ENCODE peak calls at places on chromosomes 7 and 10, in seven cellular contexts. One of them, this sample, is unnamed.

GRCh38 chr10:59536151-59536550 is 173.5 kb downstream of the SLC16A9 start:
- DNase-seq in SJSA1: no peak
- DNase-seq in fibroblast of lung: peak; percentile 95
- DNase-seq in psoas muscle: no peak
- DNase-seq in tibial nerve: no peak
- DNase-seq in A549: no peak
- DNase-seq in CD4-positive, alpha-beta T cell: no peak
- DNase-seq in this sample: no peak

GRCh38 chr7:4015371-4015770 is 666.7 kb upstream of the FOXK1 start:
- DNase-seq in SJSA1: no peak
- DNase-seq in fibroblast of lung: no peak
- DNase-seq in psoas muscle: no peak
- DNase-seq in tibial nerve: no peak
- DNase-seq in A549: no peak
- DNase-seq in CD4-positive, alpha-beta T cell: no peak
- DNase-seq in this sample: no peak

GRCh38 chr7:77529279-77529678 is 7.8 kb upstream of the PTPN12 start:
- DNase-seq in SJSA1: no peak
- DNase-seq in fibroblast of lung: no peak
- DNase-seq in psoas muscle: no peak
- DNase-seq in tibial nerve: no peak
- DNase-seq in A549: no peak
- DNase-seq in CD4-positive, alpha-beta T cell: no peak
- DNase-seq in this sample: no peak

GRCh38 chr10:114095676-114096331 is 52.1 kb downstream of the ADRB1 start:
- DNase-seq in SJSA1: no peak
- DNase-seq in fibroblast of lung: no peak
- DNase-seq in psoas muscle: no peak
- DNase-seq in tibial nerve: no peak
- DNase-seq in A549: no peak
- DNase-seq in CD4-positive, alpha-beta T cell: no peak
- DNase-seq in this sample: no peak

GRCh38 chr7:140342732-140343514 is 55.4 kb downstream of the SLC37A3 start:
- DNase-seq in SJSA1: no peak
- DNase-seq in fibroblast of lung: peak; percentile 32
- DNase-seq in psoas muscle: no peak
- DNase-seq in tibial nerve: no peak
- DNase-seq in A549: peak; percentile 16
- DNase-seq in CD4-positive, alpha-beta T cell: no peak
- DNase-seq in this sample: no peak

GRCh38 chr7:80825499-80825898 is 93.4 kb downstream of the SEMA3C start:
- DNase-seq in SJSA1: no peak
- DNase-seq in fibroblast of lung: no peak
- DNase-seq in psoas muscle: no peak
- DNase-seq in tibial nerve: no peak
- DNase-seq in A549: no peak
- DNase-seq in CD4-positive, alpha-beta T cell: no peak
- DNase-seq in this sample: no peak

GRCh38 chr7:90210925-90211324 is 615 bp upstream of the STEAP2 start:
- DNase-seq in SJSA1: no peak
- DNase-seq in fibroblast of lung: no peak
- DNase-seq in psoas muscle: no peak
- DNase-seq in tibial nerve: no peak
- DNase-seq in A549: no peak
- DNase-seq in CD4-positive, alpha-beta T cell: no peak
- DNase-seq in this sample: no peak

GRCh38 chr10:88707429-88708110 is 1.5 kb downstream of the LIPK start:
- DNase-seq in SJSA1: no peak
- DNase-seq in fibroblast of lung: peak; percentile 60
- DNase-seq in psoas muscle: no peak
- DNase-seq in tibial nerve: no peak
- DNase-seq in A549: no peak
- DNase-seq in CD4-positive, alpha-beta T cell: no peak
- DNase-seq in this sample: no peak

GRCh38 chr10:130045091-130045652 is 65.5 kb downstream of the C10orf143 start:
- DNase-seq in SJSA1: no peak
- DNase-seq in fibroblast of lung: no peak
- DNase-seq in psoas muscle: no peak
- DNase-seq in tibial nerve: no peak
- DNase-seq in A549: no peak
- DNase-seq in CD4-positive, alpha-beta T cell: no peak
- DNase-seq in this sample: no peak

GRCh38 chr10:46272863-46273415 is 13.9 kb upstream of the ANTXRL start:
- DNase-seq in SJSA1: peak; percentile 31
- DNase-seq in fibroblast of lung: no peak
- DNase-seq in psoas muscle: no peak
- DNase-seq in tibial nerve: no peak
- DNase-seq in A549: no peak
- DNase-seq in CD4-positive, alpha-beta T cell: no peak
- DNase-seq in this sample: no peak

GRCh38 chr7:67392596-67393438 is 396.2 kb downstream of the TYW1 start:
- DNase-seq in SJSA1: no peak
- DNase-seq in fibroblast of lung: no peak
- DNase-seq in psoas muscle: no peak
- DNase-seq in tibial nerve: no peak
- DNase-seq in A549: no peak
- DNase-seq in CD4-positive, alpha-beta T cell: no peak
- DNase-seq in this sample: no peak

GRCh38 chr10:9605231-9605630 is 1412.4 kb upstream of the CELF2 start:
- DNase-seq in SJSA1: no peak
- DNase-seq in fibroblast of lung: no peak
- DNase-seq in psoas muscle: no peak
- DNase-seq in tibial nerve: no peak
- DNase-seq in A549: no peak
- DNase-seq in CD4-positive, alpha-beta T cell: no peak
- DNase-seq in this sample: no peak

GRCh38 chr7:102978280-102978679 is 65.5 kb downstream of the LRRC17 start:
- DNase-seq in SJSA1: no peak
- DNase-seq in fibroblast of lung: peak; percentile 58
- DNase-seq in psoas muscle: no peak
- DNase-seq in tibial nerve: no peak
- DNase-seq in A549: peak; percentile 25
- DNase-seq in CD4-positive, alpha-beta T cell: no peak
- DNase-seq in this sample: no peak

GRCh38 chr7:76060842-76061241 is 12.9 kb downstream of the MDH2 start:
- DNase-seq in SJSA1: no peak
- DNase-seq in fibroblast of lung: no peak
- DNase-seq in psoas muscle: peak; percentile 86
- DNase-seq in tibial nerve: peak; percentile 51
- DNase-seq in A549: no peak
- DNase-seq in CD4-positive, alpha-beta T cell: no peak
- DNase-seq in this sample: no peak

GRCh38 chr10:46028584-46029570 is 1.5 kb downstream of the NCOA4 start:
- DNase-seq in SJSA1: no peak
- DNase-seq in fibroblast of lung: peak; percentile 82
- DNase-seq in psoas muscle: no peak
- DNase-seq in tibial nerve: no peak
- DNase-seq in A549: peak; percentile 66
- DNase-seq in CD4-positive, alpha-beta T cell: no peak
- DNase-seq in this sample: no peak

GRCh38 chr7:134730359-134730758 is 49.1 kb upstream of the CALD1 start:
- DNase-seq in SJSA1: no peak
- DNase-seq in fibroblast of lung: peak; percentile 75
- DNase-seq in psoas muscle: no peak
- DNase-seq in tibial nerve: no peak
- DNase-seq in A549: no peak
- DNase-seq in CD4-positive, alpha-beta T cell: no peak
- DNase-seq in this sample: no peak

GRCh38 chr10:79947083-79947415 is 1.9 kb downstream of the SFTPD start:
- DNase-seq in SJSA1: no peak
- DNase-seq in fibroblast of lung: no peak
- DNase-seq in psoas muscle: no peak
- DNase-seq in tibial nerve: no peak
- DNase-seq in A549: no peak
- DNase-seq in CD4-positive, alpha-beta T cell: no peak
- DNase-seq in this sample: no peak

GRCh38 chr10:100043344-100043743 is 33.6 kb upstream of the DNMBP start:
- DNase-seq in SJSA1: no peak
- DNase-seq in fibroblast of lung: no peak
- DNase-seq in psoas muscle: no peak
- DNase-seq in tibial nerve: no peak
- DNase-seq in A549: no peak
- DNase-seq in CD4-positive, alpha-beta T cell: no peak
- DNase-seq in this sample: no peak

GRCh38 chr7:50341709-50342108 is 37.2 kb downstream of the IKZF1 start:
- DNase-seq in SJSA1: no peak
- DNase-seq in fibroblast of lung: no peak
- DNase-seq in psoas muscle: no peak
- DNase-seq in tibial nerve: no peak
- DNase-seq in A549: no peak
- DNase-seq in CD4-positive, alpha-beta T cell: no peak
- DNase-seq in this sample: no peak
- H3K27ac ChIP-seq in SJSA1: no peak overlapping the region
- H3K27ac ChIP-seq in fibroblast of lung: no peak overlapping the region
- H3K27ac ChIP-seq in psoas muscle: no peak overlapping the region
- H3K27ac ChIP-seq in tibial nerve: no peak overlapping the region
- H3K27ac ChIP-seq in A549: no peak overlapping the region
- H3K27ac ChIP-seq in CD4-positive, alpha-beta T cell: peak overlapping the region; percentile 78
- H3K27ac ChIP-seq in this sample: no peak overlapping the region

GRCh38 chr10:6103591-6103990 is 14.8 kb downstream of the RBM17 start:
- DNase-seq in SJSA1: no peak
- DNase-seq in fibroblast of lung: no peak
- DNase-seq in psoas muscle: no peak
- DNase-seq in tibial nerve: no peak
- DNase-seq in A549: no peak
- DNase-seq in CD4-positive, alpha-beta T cell: no peak
- DNase-seq in this sample: no peak
- H3K27ac ChIP-seq in SJSA1: no peak overlapping the region
- H3K27ac ChIP-seq in fibroblast of lung: no peak overlapping the region
- H3K27ac ChIP-seq in psoas muscle: no peak overlapping the region
- H3K27ac ChIP-seq in tibial nerve: no peak overlapping the region
- H3K27ac ChIP-seq in A549: no peak overlapping the region
- H3K27ac ChIP-seq in CD4-positive, alpha-beta T cell: no peak overlapping the region
- H3K27ac ChIP-seq in this sample: no peak overlapping the region

DNA sequence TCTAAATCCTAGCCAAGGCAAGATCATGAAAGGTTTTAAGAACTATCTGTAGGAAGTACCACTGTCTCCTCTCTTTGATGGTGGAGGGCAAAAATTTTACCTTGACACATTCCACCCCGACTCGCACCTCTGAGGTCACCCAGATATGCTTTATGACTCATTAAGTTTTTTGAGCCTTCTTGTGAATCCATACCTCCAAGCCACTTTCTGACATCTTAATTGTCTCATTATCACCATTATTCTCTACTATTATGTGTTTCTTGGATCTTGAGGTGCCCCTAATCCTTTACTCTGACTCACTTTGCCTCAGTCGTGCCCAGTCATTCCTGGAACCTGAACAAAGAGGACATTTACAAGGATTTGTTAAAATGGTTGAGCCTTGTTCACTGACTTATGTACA is 146.6 kb downstream of the RAPGEF5 start:
- DNase-seq in SJSA1: no peak
- DNase-seq in fibroblast of lung: no peak
- DNase-seq in psoas muscle: no peak
- DNase-seq in tibial nerve: no peak
- DNase-seq in A549: no peak
- DNase-seq in CD4-positive, alpha-beta T cell: no peak
- DNase-seq in this sample: no peak
- H3K27ac ChIP-seq in SJSA1: no peak overlapping the region
- H3K27ac ChIP-seq in fibroblast of lung: no peak overlapping the region
- H3K27ac ChIP-seq in psoas muscle: no peak overlapping the region
- H3K27ac ChIP-seq in tibial nerve: peak overlapping the region; percentile 20
- H3K27ac ChIP-seq in A549: no peak overlapping the region
- H3K27ac ChIP-seq in CD4-positive, alpha-beta T cell: no peak overlapping the region
- H3K27ac ChIP-seq in this sample: no peak overlapping the region

GRCh38 chr7:6387734-6388294 is 59.9 kb downstream of the DAGLB start:
- DNase-seq in SJSA1: no peak
- DNase-seq in fibroblast of lung: no peak
- DNase-seq in psoas muscle: no peak
- DNase-seq in tibial nerve: no peak
- DNase-seq in A549: no peak
- DNase-seq in CD4-positive, alpha-beta T cell: no peak
- DNase-seq in this sample: no peak
- H3K27ac ChIP-seq in SJSA1: no peak overlapping the region
- H3K27ac ChIP-seq in fibroblast of lung: no peak overlapping the region
- H3K27ac ChIP-seq in psoas muscle: no peak overlapping the region
- H3K27ac ChIP-seq in tibial nerve: no peak overlapping the region
- H3K27ac ChIP-seq in A549: peak overlapping the region; percentile 44
- H3K27ac ChIP-seq in CD4-positive, alpha-beta T cell: no peak overlapping the region
- H3K27ac ChIP-seq in this sample: no peak overlapping the region

DNA sequence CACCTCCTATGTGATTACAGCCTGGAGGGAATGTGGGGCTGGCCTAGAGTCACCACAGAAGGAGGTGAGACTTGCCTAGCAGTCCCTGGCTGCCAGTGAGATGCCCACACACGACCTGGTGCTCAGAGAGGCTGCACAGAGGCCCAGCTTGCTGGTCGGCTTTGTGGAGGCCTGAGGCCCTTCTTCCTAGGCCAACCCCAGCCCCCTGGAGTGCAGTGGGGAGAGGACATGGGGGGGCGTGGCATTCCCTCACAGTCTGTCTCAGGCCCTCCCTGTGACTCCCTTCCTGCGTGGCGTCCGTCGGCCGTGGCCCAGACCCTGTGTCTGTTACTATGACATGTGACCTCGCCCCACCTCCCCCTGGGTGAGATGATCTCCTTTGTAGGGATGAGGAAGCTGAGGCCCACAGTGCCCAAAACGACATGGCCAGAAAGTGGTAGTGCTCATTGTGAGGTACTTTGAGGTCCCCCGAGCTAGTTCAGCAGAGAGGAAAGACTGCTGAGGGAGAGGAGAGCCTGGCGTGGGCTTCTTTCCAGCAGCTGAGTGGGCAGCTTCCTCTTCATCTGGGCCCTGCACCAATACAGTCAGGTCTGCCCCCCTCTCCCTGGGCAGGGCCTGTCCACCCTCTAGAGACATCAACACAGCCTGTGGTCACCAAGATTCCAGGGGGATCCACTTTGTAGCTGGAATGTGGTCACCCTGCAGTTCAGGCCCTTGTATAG is 29.7 kb downstream of the UNC5B start:
- DNase-seq in SJSA1: no peak
- DNase-seq in fibroblast of lung: no peak
- DNase-seq in psoas muscle: no peak
- DNase-seq in tibial nerve: no peak
- DNase-seq in A549: no peak
- DNase-seq in CD4-positive, alpha-beta T cell: no peak
- DNase-seq in this sample: no peak
- H3K27ac ChIP-seq in SJSA1: no peak overlapping the region
- H3K27ac ChIP-seq in fibroblast of lung: no peak overlapping the region
- H3K27ac ChIP-seq in psoas muscle: no peak overlapping the region
- H3K27ac ChIP-seq in tibial nerve: no peak overlapping the region
- H3K27ac ChIP-seq in A549: no peak overlapping the region
- H3K27ac ChIP-seq in CD4-positive, alpha-beta T cell: no peak overlapping the region
- H3K27ac ChIP-seq in this sample: peak overlapping the region; percentile 79

GRCh38 chr7:116546054-116546453 is 21.2 kb downstream of the CAV1 start:
- DNase-seq in SJSA1: no peak
- DNase-seq in fibroblast of lung: no peak
- DNase-seq in psoas muscle: no peak
- DNase-seq in tibial nerve: no peak
- DNase-seq in A549: no peak
- DNase-seq in CD4-positive, alpha-beta T cell: no peak
- DNase-seq in this sample: no peak
- H3K27ac ChIP-seq in SJSA1: peak overlapping the region; percentile 29
- H3K27ac ChIP-seq in fibroblast of lung: peak overlapping the region; percentile 30
- H3K27ac ChIP-seq in psoas muscle: no peak overlapping the region
- H3K27ac ChIP-seq in tibial nerve: no peak overlapping the region
- H3K27ac ChIP-seq in A549: no peak overlapping the region
- H3K27ac ChIP-seq in CD4-positive, alpha-beta T cell: no peak overlapping the region
- H3K27ac ChIP-seq in this sample: peak overlapping the region; percentile 43